ENCODE peak calls at places on chromosomes 5 and 9, in five cellular contexts. Y is H1, Q is K562, S is GM12878, E is HepG2. B is an unnamed sample.
A peak's percentile ranks its signal among the peaks of the same experiment; 100 is the strongest.

GRCh38 chr5:17096975-17097695 is 120.3 kb upstream of the BASP1 start:
- DNase-seq in S (no peak), E (no peak), Q (no peak), Y (no peak), B (no peak)

GRCh38 chr5:37735649-37736347 is 104.0 kb downstream of the GDNF start:
- DNase-seq in Y (no peak), S (no peak), Q (no peak), E (no peak), B (no peak)

GRCh38 chr5:16143361-16144049 is 36.1 kb downstream of the MARCHF11 start:
- DNase-seq in Y (no peak), S (no peak), Q (no peak), E (no peak), B (no peak)

GRCh38 chr9:127140842-127141675 is 18.6 kb upstream of the ANGPTL2 start:
- DNase-seq in Q (no peak), Y (peak; percentile 39), E (no peak), S (no peak), B (no peak)

GRCh38 chr5:60436518-60436917 is 263.4 kb downstream of the DEPDC1B start:
- DNase-seq in S (peak; percentile 33), Q (no peak), E (no peak), Y (no peak), B (no peak)

GRCh38 chr9:15509931-15510788 is 610 bp downstream of the PSIP1 start:
- DNase-seq in E (peak; percentile 4), Y (peak; percentile 69), Q (peak; percentile 71), S (no peak), B (no peak)

GRCh38 chr5:31743678-31744077 is 104.7 kb downstream of the PDZD2 start:
- DNase-seq in Q (no peak), S (no peak), E (no peak), Y (no peak), B (no peak)

GRCh38 chr9:95910023-95910706 is 34.7 kb downstream of the ERCC6L2 start:
- DNase-seq in Q (no peak), Y (no peak), E (no peak), S (no peak), B (no peak)

GRCh38 chr5:125484272-125485002 is 738.0 kb upstream of the ZNF608 start:
- DNase-seq in S (no peak), E (no peak), Y (no peak), Q (no peak), B (peak; percentile 49)

GRCh38 chr5:68047035-68047434 is 168.5 kb upstream of the PIK3R1 start:
- DNase-seq in S (no peak), Y (no peak), E (no peak), Q (no peak), B (no peak)

GRCh38 chr5:152170350-152170749 is 234.7 kb downstream of the NMUR2 start:
- DNase-seq in Q (no peak), Y (no peak), S (no peak), E (no peak), B (no peak)

GRCh38 chr5:59584858-59585846 is 308.4 kb downstream of the PDE4D start:
- DNase-seq in Q (no peak), Y (no peak), S (no peak), E (no peak), B (no peak)

GRCh38 chr9:80028501-80028900 is 456.7 kb downstream of the TLE4 start:
- DNase-seq in Y (no peak), S (no peak), Q (no peak), E (no peak), B (no peak)

GRCh38 chr5:59579101-59579885 is 314.2 kb downstream of the PDE4D start:
- DNase-seq in E (peak; percentile 5), Y (no peak), Q (no peak), S (no peak), B (no peak)

GRCh38 chr5:121841900-121842299 is 9.8 kb upstream of the FTMT start:
- DNase-seq in E (no peak), Q (no peak), S (no peak), Y (no peak), B (no peak)

GRCh38 chr9:134066546-134066922 is 1.3 kb downstream of the BRD3 start:
- DNase-seq in Q (no peak), E (no peak), S (no peak), Y (no peak), B (no peak)

GRCh38 chr9:123718188-123718587 is 211.7 kb downstream of the DENND1A start:
- DNase-seq in S (no peak), Y (no peak), E (no peak), Q (no peak), B (no peak)

GRCh38 chr9:127644943-127645342 is 32.9 kb downstream of the STXBP1 start:
- DNase-seq in Y (no peak), S (no peak), E (no peak), Q (no peak), B (no peak)

GRCh38 chr9:4102078-4102477 is 197.8 kb downstream of the GLIS3 start:
- DNase-seq in Y (no peak), E (no peak), S (no peak), Q (no peak), B (no peak)

GRCh38 chr5:153629027-153629426 is 138.6 kb downstream of the GRIA1 start:
- DNase-seq in E (no peak), Y (peak; percentile 50), S (no peak), Q (no peak), B (peak; percentile 26)

GRCh38 chr5:176741566-176742211 is 68.7 kb upstream of the UNC5A start:
- DNase-seq in Y (peak; percentile 49), Q (no peak), S (no peak), E (no peak), B (no peak)

GRCh38 chr9:74887041-74887980 is at the start of gene TRPM6:
- DNase-seq in S (no peak), Q (peak; percentile 7), E (peak; percentile 66), Y (peak; percentile 73), B (peak; percentile 42)

GRCh38 chr9:128127568-128127989 is at the start of gene PTGES2:
- DNase-seq in Y (peak; percentile 80), S (no peak), Q (peak; percentile 83), E (peak; percentile 68), B (peak; percentile 68)

GRCh38 chr9:35341585-35341984 is 148.3 kb upstream of the RUSC2 start:
- DNase-seq in E (no peak), S (no peak), Q (no peak), Y (no peak), B (no peak)

GRCh38 chr5:67205981-67206380 is 9.4 kb upstream of the CD180 start:
- DNase-seq in E (no peak), S (no peak), Y (no peak), Q (no peak), B (no peak)

GRCh38 chr5:131609774-131610173 is 25.3 kb downstream of the RAPGEF6 start:
- DNase-seq in S (no peak), E (peak; percentile 92), Y (no peak), Q (no peak), B (no peak)

GRCh38 chr9:85536076-85536475 is 205.7 kb downstream of the AGTPBP1 start:
- DNase-seq in Y (no peak), E (no peak), Q (no peak), S (no peak), B (no peak)

GRCh38 chr5:106755066-106755465 is 915.7 kb downstream of the EFNA5 start:
- DNase-seq in S (no peak), Q (no peak), Y (no peak), E (no peak), B (no peak)

GRCh38 chr9:137278061-137278912 is 761 bp downstream of the TOR4A start:
- DNase-seq in E (no peak), Y (peak; percentile 77), S (no peak), Q (peak; percentile 64), B (no peak)

GRCh38 chr5:143244000-143244736 is 159.3 kb downstream of the NR3C1 start:
- DNase-seq in Y (no peak), S (no peak), E (peak; percentile 62), Q (no peak), B (peak; percentile 82)

GRCh38 chr5:59126665-59127354 is 543.9 kb downstream of the RAB3C start:
- DNase-seq in Y (no peak), Q (no peak), S (no peak), E (no peak), B (no peak)

GRCh38 chr5:179484201-179484600 is 66.2 kb upstream of the RUFY1 start:
- DNase-seq in S (no peak), Q (no peak), Y (no peak), E (no peak), B (no peak)
- TF ChIP-seq SRF in S (no peak), Q (no peak), Y (no peak), E (no peak), B (no peak)

GRCh38 chr9:25716220-25716872 is 38.1 kb upstream of the TUSC1 start:
- DNase-seq in Y (peak; percentile 53), S (no peak), Q (no peak), E (peak; percentile 6), B (no peak)
- TF ChIP-seq POLR2AphosphoS5 in Y (no peak), S (no peak), Q (no peak), E (no peak), B (no peak)

DNA sequence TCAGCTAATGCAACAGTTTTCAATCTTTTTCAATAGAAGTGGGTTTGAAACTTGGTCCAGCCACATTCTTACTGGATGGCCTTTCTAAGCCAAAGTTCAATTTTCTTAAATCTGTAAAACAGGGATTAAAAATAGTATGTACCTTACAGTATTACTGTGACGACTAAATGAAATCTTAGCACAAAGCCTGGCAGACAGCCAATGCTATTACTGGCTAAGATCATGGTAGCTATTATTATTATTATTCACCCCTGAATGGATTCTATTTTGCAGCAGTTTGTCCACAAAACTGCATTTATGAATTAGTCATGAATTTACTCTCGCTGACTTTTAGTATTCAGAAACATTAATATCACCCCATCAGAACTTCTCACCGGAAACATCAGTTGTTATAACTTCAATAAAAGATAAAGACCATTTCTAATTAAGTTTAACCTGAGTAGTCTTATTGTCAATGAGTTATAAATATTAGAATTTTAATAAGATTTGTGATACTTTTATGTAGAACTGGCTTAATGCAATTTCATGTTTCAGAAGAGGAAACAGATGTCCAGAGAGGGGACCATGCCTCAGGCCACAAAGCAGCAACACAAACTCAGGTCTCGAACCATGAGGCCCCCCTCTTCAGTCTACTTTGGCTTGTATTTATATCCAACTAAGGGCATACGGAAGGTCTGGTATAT is 468.2 kb downstream of the ARHGEF28 start:
- DNase-seq in E (no peak), Q (no peak), S (no peak), Y (no peak), B (no peak)
- TF ChIP-seq ATF3 in E (no peak), Q (no peak), S (no peak), Y (no peak), B (no peak)

DNA sequence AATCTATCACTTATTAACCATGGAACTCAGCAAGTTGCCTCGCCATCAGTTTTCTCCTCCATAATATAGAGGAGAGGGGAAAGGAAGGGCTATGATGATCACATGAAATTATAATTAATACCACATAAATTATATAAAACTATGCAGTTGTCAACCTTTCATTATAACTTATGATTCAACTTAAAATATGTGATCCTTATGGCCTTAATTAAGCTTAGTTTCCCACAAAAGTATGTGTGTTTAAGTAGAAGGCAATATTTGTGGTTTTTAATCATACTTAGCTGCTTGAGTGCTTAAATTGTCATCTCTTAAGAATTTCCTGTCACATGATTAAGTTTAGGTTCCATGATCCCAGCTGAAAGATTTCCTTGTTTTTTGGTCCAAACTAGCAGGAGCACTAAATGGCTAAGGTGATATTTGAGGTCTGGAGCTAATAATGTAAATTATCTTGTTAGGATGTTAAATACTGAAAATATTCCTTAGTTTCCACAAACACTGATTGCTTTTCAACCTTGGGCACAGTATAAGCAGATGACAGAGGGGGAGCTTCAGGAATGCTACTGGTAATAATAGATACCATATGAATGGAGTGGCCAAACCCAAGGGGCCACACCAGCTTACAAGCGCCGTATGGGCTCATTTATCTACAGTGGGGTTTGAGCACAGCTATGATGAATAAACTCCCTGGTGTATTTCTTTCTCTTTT is 26.5 kb upstream of the F2R start:
- DNase-seq in S (no peak), Y (no peak), Q (no peak), E (no peak), B (peak; percentile 22)
- TF ChIP-seq SRF in S (no peak), Y (no peak), Q (no peak), E (no peak), B (no peak)